ENCODE peak calls at places on chromosomes 6 and 20, in six cellular contexts. J, E, X, U, L and H are unnamed samples.

GRCh38 chr6:41733349-41733706 is 2.1 kb downstream of the TFEB start:
- DNase-seq in J (no peak), E (no peak), X (no peak), U (no peak), L (no peak), H (no peak)

GRCh38 chr6:35484921-35485392 is 11.9 kb downstream of the TEAD3 start:
- DNase-seq in J (peak), E (no peak), X (peak), U (no peak), L (peak), H (no peak)

GRCh38 chr6:144294016-144294415 is 8.9 kb downstream of the UTRN start:
- DNase-seq in J (no peak), E (no peak), X (peak), U (no peak), L (no peak), H (no peak)

GRCh38 chr6:153170511-153170910 is 39.4 kb upstream of the RGS17 start:
- DNase-seq in J (no peak), E (no peak), X (peak), U (no peak), L (no peak), H (no peak)

GRCh38 chr6:28105286-28105685 is 19.1 kb upstream of the ZSCAN16 start:
- DNase-seq in J (peak), E (no peak), X (peak), U (peak), L (peak), H (peak)

GRCh38 chr20:24693466-24694156 is 224.2 kb downstream of the SYNDIG1 start:
- DNase-seq in J (no peak), E (no peak), X (no peak), U (no peak), L (no peak), H (no peak)

GRCh38 chr20:42649716-42650115 is 540.0 kb downstream of the PTPRT start:
- DNase-seq in J (no peak), E (no peak), X (no peak), U (no peak), L (no peak), H (no peak)

GRCh38 chr6:43242908-43243648 is at the start of gene TTBK1:
- DNase-seq in J (peak), E (peak), X (no peak), U (no peak), L (no peak), H (no peak)

GRCh38 chr20:32980131-32980941 is 23.9 kb downstream of the SUN5 start:
- DNase-seq in J (no peak), E (no peak), X (no peak), U (no peak), L (no peak), H (peak)

GRCh38 chr6:56101141-56101553 is 146.2 kb downstream of the COL21A1 start:
- DNase-seq in J (no peak), E (no peak), X (peak), U (no peak), L (peak), H (peak)

GRCh38 chr6:167733740-167734661 is 92.7 kb upstream of the AFDN start:
- DNase-seq in J (no peak), E (peak), X (no peak), U (no peak), L (peak), H (peak)

GRCh38 chr6:44431118-44431725 is 43.7 kb downstream of the CDC5L start:
- DNase-seq in J (peak), E (peak), X (peak), U (peak), L (peak), H (peak)

GRCh38 chr20:46182271-46182670 is 64.2 kb downstream of the CD40 start:
- DNase-seq in J (no peak), E (no peak), X (no peak), U (no peak), L (no peak), H (no peak)

GRCh38 chr6:161459008-161459407 is 185.1 kb upstream of the AGPAT4 start:
- DNase-seq in J (no peak), E (no peak), X (no peak), U (no peak), L (no peak), H (no peak)

GRCh38 chr20:57811373-57812020 is 101.7 kb upstream of the PMEPA1 start:
- DNase-seq in J (no peak), E (no peak), X (no peak), U (no peak), L (peak), H (peak)

GRCh38 chr6:33694401-33694931 is 17.0 kb downstream of the UQCC2 start:
- DNase-seq in J (no peak), E (no peak), X (peak), U (no peak), L (no peak), H (peak)